ENCODE peak calls at places on chromosome 10, in seven cellular contexts. H, M, F, U, R, D and S are unnamed samples.

GRCh38 chr10:96092999-96093767 is 36.9 kb upstream of the ZNF518A start:
- DNase-seq in H (no peak), M (no peak), F (no peak), U (no peak), R (no peak), D (no peak), S (no peak)

GRCh38 chr10:131895116-131895515 is 5.7 kb upstream of the PPP2R2D start:
- DNase-seq in H (no peak), M (no peak), F (no peak), U (no peak), R (no peak), D (no peak), S (no peak)

GRCh38 chr10:131703941-131704340 is 196.9 kb upstream of the PPP2R2D start:
- DNase-seq in H (no peak), M (no peak), F (no peak), U (no peak), R (no peak), D (no peak), S (no peak)

GRCh38 chr10:102744374-102745051 is 765 bp downstream of the WBP1L start:
- DNase-seq in H (peak; percentile 31), M (no peak), F (no peak), U (peak; percentile 31), R (no peak), D (no peak), S (no peak)

GRCh38 chr10:44865289-44865671 is 45.9 kb upstream of the TMEM72 start:
- DNase-seq in H (no peak), M (no peak), F (no peak), U (peak; percentile 33), R (no peak), D (no peak), S (no peak)

GRCh38 chr10:125123363-125124113 is 36.8 kb downstream of the CTBP2 start:
- DNase-seq in H (peak; percentile 92), M (no peak), F (peak; percentile 72), U (no peak), R (peak; percentile 90), D (no peak), S (peak; percentile 96)

GRCh38 chr10:97307441-97307840 is 11.6 kb upstream of the FRAT1 start:
- DNase-seq in H (no peak), M (no peak), F (no peak), U (no peak), R (no peak), D (no peak), S (no peak)

GRCh38 chr10:28734940-28735759 is 57.8 kb downstream of the BAMBI start:
- DNase-seq in H (no peak), M (no peak), F (peak; percentile 81), U (no peak), R (no peak), D (peak; percentile 89), S (peak; percentile 16)

GRCh38 chr10:129951251-129951808 is 12.7 kb downstream of the EBF3 start:
- DNase-seq in H (peak; percentile 16), M (no peak), F (no peak), U (no peak), R (no peak), D (no peak), S (no peak)

GRCh38 chr10:102384606-102385429 is 10.7 kb upstream of the NFKB2 start:
- DNase-seq in H (peak; percentile 38), M (no peak), F (no peak), U (no peak), R (no peak), D (no peak), S (no peak)

GRCh38 chr10:31940839-31941653 is 12.4 kb upstream of the ARHGAP12 start:
- DNase-seq in H (peak; percentile 49), M (no peak), F (peak; percentile 94), U (no peak), R (peak; percentile 40), D (peak; percentile 73), S (peak; percentile 99)

DNA sequence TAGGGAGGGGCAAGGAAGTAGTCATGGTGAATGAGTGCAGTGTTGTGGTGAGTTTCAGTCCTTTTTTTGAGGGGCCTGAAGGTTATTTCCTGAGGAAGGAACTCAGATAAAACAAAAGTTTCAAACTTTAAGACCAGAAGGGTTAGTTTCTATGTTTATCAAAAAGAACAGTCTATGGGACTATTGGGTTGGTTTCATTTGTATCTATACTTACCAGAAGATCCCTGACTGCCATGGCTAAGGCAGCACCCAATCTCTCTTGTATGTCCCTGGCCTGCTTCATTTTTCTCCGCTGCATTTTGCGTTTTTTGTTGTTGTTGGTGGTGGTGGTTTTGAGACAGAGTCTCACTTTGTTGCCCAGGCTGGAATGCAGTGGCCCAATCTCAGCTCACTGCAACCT is 19.3 kb upstream of the GAD2 start:
- DNase-seq in H (no peak), M (no peak), F (no peak), U (no peak), R (no peak), D (no peak), S (no peak)
- H3K27me3 ChIP-seq in H (no peaks in the 10 kb centered on the region), M (no peaks in the 10 kb centered on the region), F (no peaks in the 10 kb centered on the region), U (no peaks in the 10 kb centered on the region), R (no peaks in the 10 kb centered on the region), D (no peaks in the 10 kb centered on the region), S (peaks cover 5% of the 10 kb centered on the region)

GRCh38 chr10:101064415-101065030 is 2.7 kb downstream of the KAZALD1 start:
- DNase-seq in H (no peak), M (no peak), F (no peak), U (no peak), R (no peak), D (no peak), S (no peak)

GRCh38 chr10:101062231-101063161 is 707 bp downstream of the KAZALD1 start:
- DNase-seq in H (peak; percentile 76), M (peak; percentile 83), F (no peak), U (peak; percentile 85), R (peak; percentile 71), D (peak; percentile 92), S (no peak)

GRCh38 chr10:101065479-101066145 is 3.8 kb downstream of the KAZALD1 start:
- DNase-seq in H (no peak), M (no peak), F (no peak), U (no peak), R (no peak), D (no peak), S (no peak)

GRCh38 chr10:101063162-101063525 is 1.4 kb downstream of the KAZALD1 start:
- DNase-seq in H (no peak), M (no peak), F (no peak), U (no peak), R (no peak), D (no peak), S (no peak)

GRCh38 chr10:101063548-101064414 is 2.0 kb downstream of the KAZALD1 start:
- DNase-seq in H (no peak), M (no peak), F (no peak), U (peak; percentile 62), R (no peak), D (peak; percentile 59), S (no peak)
- H3K27me3 ChIP-seq in H (peaks cover 56% of the 10 kb centered on the region), M (no peaks in the 10 kb centered on the region), F (peaks cover 4% of the 10 kb centered on the region), U (peaks cover 75% of the 10 kb centered on the region), R (peaks cover 20% of the 10 kb centered on the region), D (peaks cover 36% of the 10 kb centered on the region), S (no peaks in the 10 kb centered on the region)

GRCh38 chr10:47379901-47380300 is 4.2 kb downstream of the ZNF488 start:
- DNase-seq in H (peak; percentile 22), M (no peak), F (no peak), U (no peak), R (no peak), D (no peak), S (no peak)
- H3K27me3 ChIP-seq in H (peaks cover 23% of the 10 kb centered on the region), M (peaks cover 6% of the 10 kb centered on the region), F (peaks cover 17% of the 10 kb centered on the region), U (peaks cover under 1% of the 10 kb centered on the region), R (no peaks in the 10 kb centered on the region), D (no peaks in the 10 kb centered on the region), S (no peaks in the 10 kb centered on the region)

GRCh38 chr10:117160567-117160966 is 22.5 kb upstream of the VAX1 start:
- DNase-seq in H (no peak), M (no peak), F (no peak), U (no peak), R (no peak), D (no peak), S (no peak)

GRCh38 chr10:117163954-117164292 is 25.9 kb upstream of the VAX1 start:
- DNase-seq in H (no peak), M (no peak), F (no peak), U (no peak), R (no peak), D (no peak), S (no peak)

GRCh38 chr10:117161386-117162033 is 23.4 kb upstream of the VAX1 start:
- DNase-seq in H (no peak), M (no peak), F (no peak), U (no peak), R (no peak), D (no peak), S (no peak)

GRCh38 chr10:117163061-117163953 is 25.2 kb upstream of the VAX1 start:
- DNase-seq in H (no peak), M (no peak), F (no peak), U (peak; percentile 81), R (no peak), D (peak; percentile 75), S (no peak)

DNA sequence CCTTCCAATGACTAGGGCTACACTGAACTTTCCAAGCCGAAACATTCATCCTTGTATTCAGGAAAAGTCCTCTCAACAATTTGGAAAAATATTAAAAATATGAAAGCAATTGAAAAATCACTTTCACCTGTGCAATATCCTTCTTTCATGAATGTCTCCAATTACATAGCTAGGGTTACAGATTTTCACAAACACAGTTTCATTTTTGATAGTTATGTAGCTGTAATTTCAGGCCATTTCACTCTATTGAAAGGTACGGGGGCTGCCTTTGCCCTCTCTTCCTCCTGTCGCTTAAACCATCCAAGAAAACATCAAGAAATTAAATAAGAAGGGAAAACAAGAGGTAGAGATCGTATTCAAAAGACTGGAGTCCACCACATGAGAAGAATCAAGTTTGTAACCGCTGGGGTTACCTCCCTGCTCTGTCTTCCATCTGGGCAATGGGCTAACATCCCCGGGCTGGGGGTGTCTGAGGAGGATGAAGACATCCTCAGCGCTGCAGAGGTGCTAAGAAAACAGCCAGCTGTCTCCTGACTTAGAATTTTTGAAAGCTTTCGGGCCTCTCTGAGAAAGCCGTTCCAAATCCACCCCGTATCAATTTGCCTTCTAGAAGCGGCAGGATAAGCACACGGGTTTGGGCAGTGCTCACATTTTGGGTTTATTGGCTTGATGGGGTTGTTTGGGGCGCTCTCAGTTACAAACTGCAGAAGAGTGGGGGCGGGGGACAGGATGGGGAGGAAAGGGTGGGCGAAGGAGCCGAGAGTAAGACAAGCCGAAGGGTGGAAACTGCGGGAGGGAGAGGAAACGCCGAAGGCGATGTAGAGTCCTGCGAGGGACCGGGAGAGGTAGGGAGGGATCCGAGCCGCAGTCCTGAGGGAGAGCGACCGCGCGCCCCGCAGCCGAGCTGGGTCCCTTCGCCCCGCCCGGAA is 24.3 kb upstream of the VAX1 start:
- DNase-seq in H (no peak), M (no peak), F (no peak), U (peak; percentile 81), R (no peak), D (peak; percentile 64), S (no peak)
- H3K27me3 ChIP-seq in H (peaks cover 100% of the 10 kb centered on the region), M (no peaks in the 10 kb centered on the region), F (peaks cover 92% of the 10 kb centered on the region), U (peaks cover 96% of the 10 kb centered on the region), R (peaks cover 100% of the 10 kb centered on the region), D (peaks cover 67% of the 10 kb centered on the region), S (peaks cover 13% of the 10 kb centered on the region)

GRCh38 chr10:100618856-100619255 is 83.1 kb downstream of the HIF1AN start:
- DNase-seq in H (no peak), M (no peak), F (no peak), U (no peak), R (no peak), D (no peak), S (no peak)
- H3K27me3 ChIP-seq in H (peaks cover 99% of the 10 kb centered on the region), M (peaks cover 7% of the 10 kb centered on the region), F (peaks cover 45% of the 10 kb centered on the region), U (peaks cover 21% of the 10 kb centered on the region), R (peaks cover 92% of the 10 kb centered on the region), D (no peaks in the 10 kb centered on the region), S (peaks cover 33% of the 10 kb centered on the region)